ENCODE peak calls at places on chromosomes 11 and 22, in seven cellular contexts. Y, M, D, C, W, Z and J are unnamed samples.
A peak's percentile ranks its signal among the peaks of the same experiment; 100 is the strongest.

GRCh38 chr22:46577361-46578249 is 40.2 kb upstream of the CELSR1 start:
- DNase-seq in Y (no peak), W (no peak), M (no peak), D (no peak), C (no peak), Z (peak; percentile 64), J (no peak)

GRCh38 chr22:22810018-22810427 is 77.6 kb upstream of the IGLL5 start:
- DNase-seq in Z (peak; percentile 78), D (peak; percentile 42), Y (no peak), W (peak; percentile 59), M (peak; percentile 31), C (no peak), J (no peak)

GRCh38 chr11:76604652-76605241 is 65.8 kb downstream of the LRRC32 start:
- DNase-seq in D (no peak), W (no peak), C (no peak), Z (no peak), Y (no peak), M (no peak), J (no peak)

GRCh38 chr11:23078289-23078971 is 218.2 kb upstream of the CCDC179 start:
- DNase-seq in M (no peak), W (no peak), D (no peak), C (no peak), Y (peak; percentile 48), Z (no peak), J (no peak)

GRCh38 chr11:60899021-60899936 is 7.1 kb downstream of the PRPF19 start:
- DNase-seq in D (no peak), C (peak; percentile 83), Y (peak; percentile 52), M (no peak), Z (no peak), W (peak; percentile 27), J (no peak)

GRCh38 chr11:36751996-36752395 is 154.0 kb upstream of the RAG2 start:
- DNase-seq in M (no peak), C (no peak), Z (no peak), Y (no peak), D (no peak), W (no peak), J (no peak)

GRCh38 chr11:27820249-27820648 is 120.0 kb upstream of the BDNF start:
- DNase-seq in Y (no peak), W (no peak), D (no peak), C (no peak), M (no peak), Z (no peak), J (no peak)

GRCh38 chr22:19597399-19597735 is 73.2 kb upstream of the CLDN5 start:
- DNase-seq in D (no peak), M (no peak), C (no peak), W (no peak), Z (no peak), Y (no peak), J (no peak)

GRCh38 chr11:72522186-72522585 is 87.9 kb upstream of the CLPB start:
- DNase-seq in M (no peak), C (no peak), D (no peak), Z (no peak), W (no peak), Y (no peak), J (no peak)

GRCh38 chr22:26066534-26066933 is 102.7 kb upstream of the SEZ6L start:
- DNase-seq in Y (no peak), D (no peak), W (peak; percentile 59), C (peak; percentile 89), M (no peak), Z (no peak), J (no peak)

GRCh38 chr11:113286509-113287497 is 27.6 kb upstream of the TTC12 start:
- DNase-seq in Y (no peak), W (no peak), C (no peak), M (no peak), Z (no peak), D (no peak), J (no peak)

GRCh38 chr11:132856032-132856431 is 676.3 kb downstream of the OPCML start:
- DNase-seq in Y (no peak), M (no peak), D (no peak), C (no peak), Z (no peak), W (no peak), J (no peak)

GRCh38 chr11:60919320-60919719 is 4.9 kb upstream of the TMEM132A start:
- DNase-seq in W (no peak), Y (no peak), D (no peak), M (no peak), Z (no peak), C (no peak), J (no peak)

GRCh38 chr11:75867778-75868374 is 52.9 kb downstream of the UVRAG start:
- DNase-seq in Y (peak; percentile 50), C (peak; percentile 30), Z (no peak), M (no peak), D (peak; percentile 33), W (peak; percentile 14), J (peak; percentile 7)

GRCh38 chr11:86978756-86979608 is 23.8 kb upstream of the FZD4 start:
- DNase-seq in Z (no peak), C (no peak), W (no peak), D (no peak), M (no peak), Y (peak; percentile 26), J (no peak)

GRCh38 chr22:40426671-40427070 is 56.3 kb downstream of the SGSM3 start:
- DNase-seq in M (peak; percentile 33), Z (no peak), Y (no peak), D (no peak), W (no peak), C (no peak), J (no peak)

GRCh38 chr11:67271548-67272284 is 5.4 kb downstream of the GRK2 start:
- DNase-seq in C (no peak), W (no peak), Y (no peak), D (no peak), M (no peak), Z (peak; percentile 60), J (no peak)

GRCh38 chr11:86999859-87000753 is 37.6 kb upstream of the TMEM135 start:
- DNase-seq in D (no peak), Z (no peak), W (no peak), Y (no peak), M (no peak), C (peak; percentile 100), J (no peak)

GRCh38 chr11:99019676-99020075 is 1.1 kb upstream of the CNTN5 start:
- DNase-seq in Z (no peak), M (no peak), C (no peak), W (no peak), D (no peak), Y (no peak), J (no peak)

GRCh38 chr22:50179937-50180726 is 5.6 kb upstream of the TRABD start:
- DNase-seq in M (no peak), C (no peak), Y (no peak), Z (peak; percentile 47), W (no peak), D (no peak), J (no peak)

GRCh38 chr11:102416974-102417373 is 35.6 kb downstream of the TMEM123 start:
- DNase-seq in M (no peak), Z (no peak), Y (no peak), W (no peak), C (no peak), D (no peak), J (no peak)

GRCh38 chr22:29129644-29130201 is 56.9 kb downstream of the KREMEN1 start:
- DNase-seq in Y (no peak), W (no peak), C (no peak), M (no peak), Z (no peak), D (no peak), J (no peak)

GRCh38 chr11:131629925-131630324 is 259.5 kb downstream of the NTM start:
- DNase-seq in Z (no peak), W (peak; percentile 21), Y (no peak), C (no peak), M (no peak), D (no peak), J (no peak)

GRCh38 chr22:21009638-21010425 is 5.1 kb upstream of the P2RX6 start:
- DNase-seq in M (no peak), D (no peak), C (peak; percentile 68), Z (no peak), Y (no peak), W (no peak), J (no peak)